ENCODE peak calls at places on chromosomes 1 and 21, in five cellular contexts. U is K562, J is GM23338, Y is H1, R is HepG2. A is an unnamed sample.

GRCh38 chr1:7552402-7552801 is 218.7 kb upstream of the VAMP3 start:
- DNase-seq in U (no peak), J (no peak), Y (no peak), R (no peak), A (no peak)

GRCh38 chr1:53740621-53741105 is 1.7 kb upstream of the GLIS1 start:
- DNase-seq in U (no peak), J (no peak), Y (no peak), R (peak), A (no peak)

GRCh38 chr1:158930504-158930903 is 848 bp upstream of the PYHIN1 start:
- DNase-seq in U (no peak), J (no peak), Y (no peak), R (no peak), A (no peak)

GRCh38 chr1:38486115-38486514 is 373.5 kb downstream of the RRAGC start:
- DNase-seq in U (no peak), J (no peak), Y (no peak), R (no peak), A (no peak)

GRCh38 chr1:176880954-176881595 is 283.4 kb downstream of the ASTN1 start:
- DNase-seq in U (peak), J (peak), Y (peak), R (peak), A (no peak)

GRCh38 chr1:200428482-200429205 is 18.8 kb upstream of the ZNF281 start:
- DNase-seq in U (no peak), J (no peak), Y (no peak), R (no peak), A (no peak)

GRCh38 chr1:239744851-239745250 is 346.8 kb upstream of the FMN2 start:
- DNase-seq in U (no peak), J (no peak), Y (no peak), R (no peak), A (no peak)

GRCh38 chr1:13749543-13750307 is 49.7 kb downstream of the PRDM2 start:
- DNase-seq in U (no peak), J (peak), Y (peak), R (peak), A (no peak)

GRCh38 chr1:114152211-114153050 is 1.2 kb downstream of the SYT6 start:
- DNase-seq in U (no peak), J (peak), Y (peak), R (no peak), A (no peak)

GRCh38 chr1:164771568-164772350 is 212.8 kb downstream of the PBX1 start:
- DNase-seq in U (no peak), J (peak), Y (no peak), R (no peak), A (no peak)

GRCh38 chr1:31238986-31239613 is 587 bp downstream of the NKAIN1 start:
- DNase-seq in U (no peak), J (peak), Y (peak), R (no peak), A (no peak)

GRCh38 chr1:156113263-156114004 is 1.1 kb upstream of the LMNA start:
- DNase-seq in U (no peak), J (no peak), Y (no peak), R (no peak), A (no peak)

GRCh38 chr1:94119796-94120590 is 955 bp downstream of the ABCA4 start:
- DNase-seq in U (no peak), J (no peak), Y (no peak), R (no peak), A (no peak)

DNA sequence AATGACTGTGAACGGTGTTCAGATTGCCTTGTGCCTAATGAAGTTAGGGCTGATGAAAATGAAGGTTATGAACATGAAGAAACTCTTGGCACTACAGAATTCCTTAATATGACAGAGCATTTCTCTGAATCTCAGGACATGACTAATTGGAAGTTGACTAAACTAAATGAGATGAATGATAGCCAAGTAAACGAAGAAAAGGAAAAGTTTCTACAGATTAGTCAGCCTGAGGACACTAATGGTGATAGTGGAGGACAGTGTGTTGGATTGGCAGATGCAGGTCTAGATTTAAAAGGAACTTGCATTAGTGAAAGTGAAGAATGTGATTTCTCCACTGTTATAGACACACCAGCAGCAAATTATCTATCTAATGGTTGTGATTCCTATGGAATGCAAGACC is 96.6 kb downstream of the ZFYVE9 start:
- DNase-seq in U (no peak), J (no peak), Y (no peak), R (no peak), A (no peak)
- H3K4me3 ChIP-seq in U (no peak), J (no peak), Y (no peak), R (no peak), A (no peak)

GRCh38 chr1:213984387-213985180 is 3.2 kb upstream of the PROX1 start:
- DNase-seq in U (no peak), J (peak), Y (no peak), R (no peak), A (no peak)
- TF ChIP-seq CREB1 in U (no peak), J (no peak), Y (no peak), R (no peak), A (no peak)

GRCh38 chr21:41762236-41762635 is 4.6 kb downstream of the RIPK4 start:
- DNase-seq in U (no peak), J (peak), Y (peak), R (no peak), A (no peak)
- H3K4me3 ChIP-seq in U (no peak), J (peak), Y (peak), R (peak), A (no peak)

DNA sequence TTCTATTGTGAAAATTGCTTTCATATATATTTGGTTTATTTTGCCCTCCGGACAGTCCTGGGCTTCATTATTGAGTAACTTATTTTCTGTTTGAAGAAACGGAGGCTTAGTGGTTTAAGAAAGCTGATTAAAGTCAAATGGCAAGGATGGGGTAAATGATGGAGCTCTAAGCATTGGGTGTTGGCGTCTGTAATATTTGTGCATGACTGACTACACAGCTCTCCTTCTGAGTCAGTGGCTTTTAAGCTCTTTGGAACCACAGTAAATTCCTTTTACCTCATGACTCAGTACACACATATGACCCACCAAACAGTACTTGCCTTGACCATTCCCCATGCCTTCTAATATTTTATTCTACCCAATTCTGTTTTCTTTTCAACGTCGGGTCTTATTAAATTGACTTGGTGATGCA is 21.0 kb downstream of the B3GALT5 start:
- DNase-seq in U (no peak), J (no peak), Y (no peak), R (no peak), A (no peak)
- TF ChIP-seq CREB1 in U (no peak), J (no peak), Y (no peak), R (no peak), A (no peak)

A was measured in GM12878.